ENCODE peak calls at places on chromosomes 16 and 17, in ten cellular contexts. P is psoas muscle; W is tibial nerve; E is cardiac muscle cell; C is CD8-positive, alpha-beta T cell; G is astrocyte; Z is right atrium auricular region; T is IMR-90; R is colonic mucosa; V is fibroblast of lung. S is an unnamed sample. For H3K4me1 and H3K27me3, the result is how much of the 10 kb centered on the place peaks cover.

GRCh38 chr16:648786-649589 is at the start of gene WDR90:
- DNase-seq in P (peak), W (peak), E (peak), C (peak), G (peak), Z (peak), T (peak), R (peak), V (peak), S (peak)

GRCh38 chr16:72162105-72162680 is 9.8 kb downstream of the PMFBP1 start:
- DNase-seq in P (no peak), W (no peak), E (no peak), C (no peak), G (no peak), Z (no peak), T (no peak), R (no peak), V (no peak), S (no peak)

GRCh38 chr17:45231481-45232116 is 9.9 kb downstream of the FMNL1 start:
- DNase-seq in P (no peak), W (no peak), E (peak), C (peak), G (no peak), Z (no peak), T (no peak), R (no peak), V (no peak), S (peak)

GRCh38 chr17:31820691-31821435 is 38.2 kb downstream of the COPRS start:
- DNase-seq in P (no peak), W (no peak), E (no peak), C (no peak), G (no peak), Z (no peak), T (peak), R (no peak), V (peak), S (no peak)

GRCh38 chr17:64787255-64787920 is 125.3 kb upstream of the SMURF2 start:
- DNase-seq in P (no peak), W (no peak), E (no peak), C (no peak), G (no peak), Z (no peak), T (no peak), R (peak), V (no peak), S (no peak)

GRCh38 chr16:48904333-48904732 is 294.4 kb upstream of the N4BP1 start:
- DNase-seq in P (no peak), W (no peak), E (no peak), C (no peak), G (no peak), Z (no peak), T (no peak), R (no peak), V (no peak), S (no peak)

GRCh38 chr16:51289336-51289735 is 138.3 kb upstream of the SALL1 start:
- DNase-seq in P (no peak), W (no peak), E (no peak), C (no peak), G (no peak), Z (no peak), T (no peak), R (no peak), V (no peak), S (no peak)

GRCh38 chr16:9033125-9033830 is 58.2 kb upstream of the HAPSTR1 start:
- DNase-seq in P (no peak), W (peak), E (peak), C (no peak), G (peak), Z (no peak), T (peak), R (peak), V (peak), S (peak)

GRCh38 chr17:57900991-57901743 is 51.3 kb upstream of the MRPS23 start:
- DNase-seq in P (no peak), W (no peak), E (no peak), C (no peak), G (no peak), Z (no peak), T (no peak), R (peak), V (no peak), S (no peak)
- H3K4me1 ChIP-seq in P (half or more), W (under half), E (under half), C (under half), G (under half), Z (under half), T (under half), R (half or more), V (under half), S (half or more)

DNA sequence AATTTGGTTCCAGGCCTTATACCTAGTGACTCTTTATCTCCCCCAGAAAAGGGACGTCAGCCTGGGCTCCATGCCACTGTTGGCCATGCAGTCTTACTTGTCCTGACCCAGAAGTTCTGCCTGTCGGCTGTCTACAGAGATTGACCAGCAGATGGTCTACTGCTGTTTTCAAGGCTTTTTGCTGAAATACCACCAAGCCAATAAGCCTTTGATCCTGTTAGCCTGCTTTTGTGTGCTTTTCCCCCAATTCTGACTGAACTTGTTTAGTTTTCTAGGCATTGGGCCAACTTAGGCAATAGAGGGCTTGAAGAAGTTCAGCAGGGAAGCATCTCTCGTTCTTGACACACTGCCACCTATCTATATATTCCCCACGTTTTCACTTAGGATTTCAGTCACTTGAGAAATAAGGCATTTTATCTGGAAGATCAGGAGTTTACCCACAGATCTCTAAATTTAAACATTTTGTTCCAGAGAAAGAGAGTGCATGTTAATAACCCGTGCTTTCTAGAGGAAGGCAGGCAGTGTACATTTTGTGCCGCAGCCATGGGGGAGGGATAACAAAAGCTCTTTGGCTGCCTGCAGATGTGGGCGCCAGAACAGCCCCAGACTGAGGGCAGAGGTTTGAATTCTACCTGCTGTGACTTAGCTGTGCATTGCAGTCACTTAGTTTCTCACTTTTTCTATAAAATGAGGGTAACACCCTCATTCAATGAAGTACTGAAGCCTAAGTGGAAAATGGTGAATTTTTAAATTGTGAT is 12.3 kb upstream of the CARMIL2 start:
- DNase-seq in P (no peak), W (no peak), E (no peak), C (no peak), G (no peak), Z (no peak), T (peak), R (no peak), V (no peak), S (no peak)
- H3K27me3 ChIP-seq in P (under half), W (under half), E (under half), C (under half), G (under half), Z (under half), T (under half), R (under half), V (under half), S (under half)

GRCh38 chr17:416293-417206 is 63.9 kb upstream of the RPH3AL start:
- DNase-seq in P (no peak), W (no peak), E (no peak), C (peak), G (no peak), Z (no peak), T (no peak), R (no peak), V (no peak), S (no peak)
- H3K4me1 ChIP-seq in P (under half), W (under half), E (under half), C (half or more), G (under half), Z (under half), T (under half), R (under half), V (under half), S (under half)

GRCh38 chr17:79214459-79214858 is 139.8 kb downstream of the ENGASE start:
- DNase-seq in P (no peak), W (no peak), E (no peak), C (no peak), G (no peak), Z (no peak), T (no peak), R (no peak), V (no peak), S (no peak)
- H3K27me3 ChIP-seq in P (under half), W (under half), E (under half), C (under half), G (under half), Z (under half), T (under half), R (under half), V (under half), S (half or more)

GRCh38 chr17:2084129-2084765 is 29.3 kb downstream of the HIC1 start:
- DNase-seq in P (peak), W (peak), E (no peak), C (no peak), G (peak), Z (peak), T (peak), R (peak), V (peak), S (peak)
- H3K4me1 ChIP-seq in P (half or more), W (under half), E (half or more), C (under half), G (half or more), Z (under half), T (under half), R (under half), V (half or more), S (under half)

S was measured in SJCRH30.